ENCODE peak calls at places on chromosome 12, in four cellular contexts. H, I, A and N are unnamed samples.

GRCh38 chr12:87320724-87321123 is 708.5 kb downstream of the C12orf50 start:
- DNase-seq in I (no peak), H (no peak), A (no peak), N (no peak)

GRCh38 chr12:108307006-108307405 is 32.1 kb downstream of the CMKLR1 start:
- DNase-seq in H (no peak), I (no peak), A (no peak), N (no peak)

GRCh38 chr12:132163911-132164288 is 19.6 kb downstream of the NOC4L start:
- DNase-seq in I (no peak), H (no peak), A (no peak), N (no peak)

GRCh38 chr12:131929530-131930456 is 717 bp downstream of the PUS1 start:
- DNase-seq in H (no peak), I (no peak), A (peak; percentile 91), N (no peak)

GRCh38 chr12:57836442-57837375 is 9.8 kb downstream of the CTDSP2 start:
- DNase-seq in I (peak; percentile 68), H (no peak), A (peak; percentile 63), N (no peak)

GRCh38 chr12:77064891-77065360 is 443 bp downstream of the E2F7 start:
- DNase-seq in I (no peak), H (peak; percentile 2), A (no peak), N (no peak)

GRCh38 chr12:52274521-52274920 is at the start of gene KRT86:
- DNase-seq in A (no peak), I (no peak), H (no peak), N (no peak)

GRCh38 chr12:51238037-51238509 is 553 bp upstream of the DAZAP2 start:
- DNase-seq in A (no peak), I (no peak), H (no peak), N (no peak)

GRCh38 chr12:82721726-82722125 is 35.0 kb downstream of the TMTC2 start:
- DNase-seq in A (no peak), H (no peak), I (no peak), N (no peak)

GRCh38 chr12:132319991-132320570 is 9.3 kb downstream of the GALNT9 start:
- DNase-seq in H (no peak), I (no peak), A (no peak), N (peak; percentile 40)

GRCh38 chr12:82635263-82635662 is 51.4 kb upstream of the TMTC2 start:
- DNase-seq in A (no peak), H (no peak), I (no peak), N (no peak)

GRCh38 chr12:230925-231671 is 17.1 kb upstream of the SLC6A12 start:
- DNase-seq in I (no peak), A (peak; percentile 60), H (no peak), N (no peak)

GRCh38 chr12:53223391-53224267 is 8.4 kb downstream of the RARG start:
- DNase-seq in I (no peak), A (peak; percentile 74), H (no peak), N (peak; percentile 58)

DNA sequence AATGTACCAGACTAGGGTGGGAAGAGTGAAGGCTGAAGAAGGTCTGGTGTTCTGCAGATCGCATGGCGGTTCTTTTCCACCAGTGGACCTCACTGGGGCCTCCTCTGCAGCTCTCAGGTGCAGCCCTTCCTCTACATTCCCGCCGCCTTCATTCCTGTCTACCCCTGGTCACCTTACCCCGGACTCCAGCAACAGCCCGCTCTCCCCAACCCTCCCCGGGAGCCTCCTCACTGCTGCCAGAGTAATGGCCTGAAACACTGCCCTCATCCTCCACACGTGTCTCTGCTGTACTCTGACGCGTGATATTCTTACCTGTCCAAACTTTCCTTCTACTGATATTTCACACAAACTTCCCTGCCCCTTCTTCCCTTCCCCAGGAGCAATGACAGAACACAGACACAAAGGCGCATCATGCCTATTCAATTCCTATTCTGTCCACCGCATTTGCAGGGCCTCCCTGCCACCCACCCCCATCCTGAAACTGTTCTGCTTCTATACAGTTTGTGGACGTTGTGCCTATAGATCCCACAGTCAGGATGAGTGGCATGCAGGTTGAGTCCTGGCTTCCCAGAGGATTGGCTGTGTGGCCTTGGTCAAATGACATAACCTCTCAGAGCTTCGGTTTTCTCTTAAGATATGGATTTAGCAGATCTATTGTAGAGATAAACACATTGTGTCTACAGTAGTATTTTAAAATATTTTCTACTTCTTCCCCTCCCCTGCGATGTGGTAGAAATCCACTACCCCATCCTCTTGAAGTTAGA is 1.7 kb upstream of the NUAK1 start:
- DNase-seq in A (peak; percentile 46), H (no peak), I (peak; percentile 38), N (no peak)
- H3K4me3 ChIP-seq in A (peak overlapping the region; percentile 83), H (no peak overlapping the region), I (peak overlapping the region; percentile 89), N (peak overlapping the region; percentile 71)

GRCh38 chr12:75623631-75624118 is 112.3 kb upstream of the KRR1 start:
- DNase-seq in A (peak; percentile 32), I (no peak), H (no peak), N (no peak)

GRCh38 chr12:75622492-75622891 is 111.1 kb upstream of the KRR1 start:
- DNase-seq in I (no peak), A (no peak), H (no peak), N (no peak)
- H3K4me3 ChIP-seq in I (no peak overlapping the region), A (no peak overlapping the region), H (no peak overlapping the region), N (no peak overlapping the region)

GRCh38 chr12:2691001-2691339 is 103.8 kb upstream of the FKBP4 start:
- DNase-seq in H (peak; percentile 38), I (no peak), A (peak; percentile 87), N (peak; percentile 49)
- H3K4me3 ChIP-seq in H (peak overlapping the region; percentile 50), I (peak overlapping the region; percentile 28), A (peak overlapping the region; percentile 75), N (peak overlapping the region; percentile 49)

GRCh38 chr12:12734054-12734453 is 16.9 kb downstream of the CDKN1B start:
- DNase-seq in H (no peak), A (no peak), I (no peak), N (no peak)
- H3K4me3 ChIP-seq in H (no peak overlapping the region), A (no peak overlapping the region), I (no peak overlapping the region), N (no peak overlapping the region)

GRCh38 chr12:91109148-91109564 is 2.1 kb downstream of the LUM start:
- DNase-seq in H (peak; percentile 1), A (peak; percentile 2), I (peak; percentile 34), N (peak; percentile 71)
- H3K4me3 ChIP-seq in H (no peak overlapping the region), A (no peak overlapping the region), I (no peak overlapping the region), N (peak overlapping the region; percentile 38)